ENCODE peak calls at places on chromosomes 4 and X, in seven cellular contexts. One of them, this sample, is unnamed.
A peak's percentile ranks its signal among the peaks of the same experiment; 100 is the strongest.

GRCh38 chr4:152822323-152822722 is 42.6 kb downstream of the ARFIP1 start:
- DNase-seq in psoas muscle: no peak
- DNase-seq in AG09309: no peak
- DNase-seq in neuronal stem cell: no peak
- DNase-seq in naive thymus-derived CD4-positive, alpha-beta T cell: no peak
- DNase-seq in mucosa of descending colon: no peak
- DNase-seq in right lobe of liver: no peak
- DNase-seq in this sample: no peak

GRCh38 chrX:22345884-22346283 is 73.2 kb downstream of the CBLL2 start:
- DNase-seq in psoas muscle: no peak
- DNase-seq in AG09309: no peak
- DNase-seq in neuronal stem cell: no peak
- DNase-seq in naive thymus-derived CD4-positive, alpha-beta T cell: no peak
- DNase-seq in mucosa of descending colon: no peak
- DNase-seq in right lobe of liver: no peak
- DNase-seq in this sample: no peak

GRCh38 chrX:68307767-68308166 is 125.5 kb downstream of the OPHN1 start:
- DNase-seq in psoas muscle: no peak
- DNase-seq in AG09309: peak; percentile 66
- DNase-seq in neuronal stem cell: no peak
- DNase-seq in naive thymus-derived CD4-positive, alpha-beta T cell: no peak
- DNase-seq in mucosa of descending colon: no peak
- DNase-seq in right lobe of liver: no peak
- DNase-seq in this sample: peak; percentile 55

GRCh38 chrX:65933085-65933589 is 106.7 kb downstream of the VSIG4 start:
- DNase-seq in psoas muscle: no peak
- DNase-seq in AG09309: no peak
- DNase-seq in neuronal stem cell: no peak
- DNase-seq in naive thymus-derived CD4-positive, alpha-beta T cell: no peak
- DNase-seq in mucosa of descending colon: peak; percentile 10
- DNase-seq in right lobe of liver: no peak
- DNase-seq in this sample: no peak

GRCh38 chrX:38215141-38215540 is 5.5 kb downstream of the SRPX start:
- DNase-seq in psoas muscle: no peak
- DNase-seq in AG09309: peak; percentile 78
- DNase-seq in neuronal stem cell: no peak
- DNase-seq in naive thymus-derived CD4-positive, alpha-beta T cell: no peak
- DNase-seq in mucosa of descending colon: no peak
- DNase-seq in right lobe of liver: no peak
- DNase-seq in this sample: peak; percentile 74

GRCh38 chr4:39750216-39750615 is 52.3 kb downstream of the UBE2K start:
- DNase-seq in psoas muscle: no peak
- DNase-seq in AG09309: no peak
- DNase-seq in neuronal stem cell: no peak
- DNase-seq in naive thymus-derived CD4-positive, alpha-beta T cell: no peak
- DNase-seq in mucosa of descending colon: no peak
- DNase-seq in right lobe of liver: no peak
- DNase-seq in this sample: no peak

GRCh38 chrX:123665197-123665596 is 67.7 kb downstream of the THOC2 start:
- DNase-seq in psoas muscle: no peak
- DNase-seq in AG09309: no peak
- DNase-seq in neuronal stem cell: no peak
- DNase-seq in naive thymus-derived CD4-positive, alpha-beta T cell: no peak
- DNase-seq in mucosa of descending colon: no peak
- DNase-seq in right lobe of liver: no peak
- DNase-seq in this sample: peak; percentile 48

GRCh38 chr4:182425302-182425701 is 182.1 kb downstream of the TENM3 start:
- DNase-seq in psoas muscle: no peak
- DNase-seq in AG09309: no peak
- DNase-seq in neuronal stem cell: no peak
- DNase-seq in naive thymus-derived CD4-positive, alpha-beta T cell: no peak
- DNase-seq in mucosa of descending colon: no peak
- DNase-seq in right lobe of liver: no peak
- DNase-seq in this sample: no peak

GRCh38 chr4:118351851-118352827 is 664 bp downstream of the PRSS12 start:
- DNase-seq in psoas muscle: peak; percentile 22
- DNase-seq in AG09309: no peak
- DNase-seq in neuronal stem cell: peak; percentile 35
- DNase-seq in naive thymus-derived CD4-positive, alpha-beta T cell: no peak
- DNase-seq in mucosa of descending colon: peak; percentile 81
- DNase-seq in right lobe of liver: peak; percentile 68
- DNase-seq in this sample: no peak

GRCh38 chrX:110732274-110732673 is 63.3 kb downstream of the CHRDL1 start:
- DNase-seq in psoas muscle: no peak
- DNase-seq in AG09309: no peak
- DNase-seq in neuronal stem cell: no peak
- DNase-seq in naive thymus-derived CD4-positive, alpha-beta T cell: no peak
- DNase-seq in mucosa of descending colon: no peak
- DNase-seq in right lobe of liver: no peak
- DNase-seq in this sample: no peak

GRCh38 chr4:87975466-87975865 is at the start of gene SPP1:
- DNase-seq in psoas muscle: no peak
- DNase-seq in AG09309: no peak
- DNase-seq in neuronal stem cell: peak; percentile 32
- DNase-seq in naive thymus-derived CD4-positive, alpha-beta T cell: no peak
- DNase-seq in mucosa of descending colon: no peak
- DNase-seq in right lobe of liver: no peak
- DNase-seq in this sample: no peak

GRCh38 chr4:108068422-108068821 is 78.7 kb downstream of the HADH start:
- DNase-seq in psoas muscle: no peak
- DNase-seq in AG09309: peak; percentile 25
- DNase-seq in neuronal stem cell: no peak
- DNase-seq in naive thymus-derived CD4-positive, alpha-beta T cell: no peak
- DNase-seq in mucosa of descending colon: no peak
- DNase-seq in right lobe of liver: no peak
- DNase-seq in this sample: peak; percentile 19

GRCh38 chr4:81030617-81031388 is at the start of gene BMP3:
- DNase-seq in psoas muscle: no peak
- DNase-seq in AG09309: no peak
- DNase-seq in neuronal stem cell: peak; percentile 43
- DNase-seq in naive thymus-derived CD4-positive, alpha-beta T cell: no peak
- DNase-seq in mucosa of descending colon: peak; percentile 75
- DNase-seq in right lobe of liver: no peak
- DNase-seq in this sample: no peak

GRCh38 chrX:133670394-133670793 is 255.1 kb upstream of the GPC4 start:
- DNase-seq in psoas muscle: no peak
- DNase-seq in AG09309: no peak
- DNase-seq in neuronal stem cell: peak; percentile 42
- DNase-seq in naive thymus-derived CD4-positive, alpha-beta T cell: no peak
- DNase-seq in mucosa of descending colon: peak; percentile 31
- DNase-seq in right lobe of liver: no peak
- DNase-seq in this sample: no peak

GRCh38 chr4:38322709-38323108 is 341.3 kb upstream of the KLF3 start:
- DNase-seq in psoas muscle: peak; percentile 34
- DNase-seq in AG09309: peak; percentile 55
- DNase-seq in neuronal stem cell: no peak
- DNase-seq in naive thymus-derived CD4-positive, alpha-beta T cell: no peak
- DNase-seq in mucosa of descending colon: no peak
- DNase-seq in right lobe of liver: no peak
- DNase-seq in this sample: peak; percentile 75

GRCh38 chr4:87589531-87589930 is 18.8 kb upstream of the DSPP start:
- DNase-seq in psoas muscle: no peak
- DNase-seq in AG09309: peak; percentile 74
- DNase-seq in neuronal stem cell: no peak
- DNase-seq in naive thymus-derived CD4-positive, alpha-beta T cell: no peak
- DNase-seq in mucosa of descending colon: no peak
- DNase-seq in right lobe of liver: no peak
- DNase-seq in this sample: peak; percentile 91

GRCh38 chr4:153643406-153644016 is 40.6 kb upstream of the TLR2 start:
- DNase-seq in psoas muscle: no peak
- DNase-seq in AG09309: no peak
- DNase-seq in neuronal stem cell: no peak
- DNase-seq in naive thymus-derived CD4-positive, alpha-beta T cell: no peak
- DNase-seq in mucosa of descending colon: no peak
- DNase-seq in right lobe of liver: no peak
- DNase-seq in this sample: no peak

GRCh38 chr4:87835192-87835591 is 2.4 kb downstream of the MEPE start:
- DNase-seq in psoas muscle: no peak
- DNase-seq in AG09309: no peak
- DNase-seq in neuronal stem cell: no peak
- DNase-seq in naive thymus-derived CD4-positive, alpha-beta T cell: no peak
- DNase-seq in mucosa of descending colon: no peak
- DNase-seq in right lobe of liver: no peak
- DNase-seq in this sample: no peak

DNA sequence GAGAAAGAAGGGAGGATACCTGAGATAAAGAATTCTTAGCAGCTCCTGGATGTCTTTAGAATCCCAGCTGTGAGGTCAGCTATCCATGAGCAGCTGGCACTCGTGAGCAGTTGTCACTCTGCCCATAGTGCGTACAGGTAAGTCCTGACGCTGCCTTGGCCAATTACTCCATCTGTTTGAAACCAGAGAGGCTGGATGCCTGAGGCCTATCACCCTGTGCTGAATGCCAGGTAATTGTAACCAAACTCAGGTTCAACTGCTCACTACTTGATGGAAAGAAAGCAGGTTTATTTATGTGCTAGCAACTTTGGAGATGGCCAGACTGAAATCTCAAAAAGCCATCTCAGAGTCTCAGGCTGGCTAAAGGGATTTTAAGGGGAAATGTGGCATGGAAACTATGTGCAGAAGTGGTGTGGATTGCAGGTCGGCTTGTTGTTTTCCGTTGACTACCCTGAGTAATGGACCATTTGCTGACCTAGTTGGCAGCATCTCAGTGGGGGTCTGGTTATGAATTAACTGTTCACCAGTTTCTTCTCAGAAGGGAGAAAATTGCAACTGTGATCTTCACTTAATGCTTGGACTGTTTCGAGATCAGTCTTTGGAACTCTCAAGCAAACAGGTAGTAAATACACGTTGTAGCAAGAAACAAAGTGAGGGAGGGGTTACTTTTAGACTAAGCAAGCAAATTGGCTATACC is 1614.0 kb upstream of the PCDH10 start:
- DNase-seq in psoas muscle: no peak
- DNase-seq in AG09309: no peak
- DNase-seq in neuronal stem cell: no peak
- DNase-seq in naive thymus-derived CD4-positive, alpha-beta T cell: no peak
- DNase-seq in mucosa of descending colon: no peak
- DNase-seq in right lobe of liver: no peak
- DNase-seq in this sample: no peak
- H3K4me3 ChIP-seq in psoas muscle: no peak overlapping the region
- H3K4me3 ChIP-seq in AG09309: no peak overlapping the region
- H3K4me3 ChIP-seq in neuronal stem cell: no peak overlapping the region
- H3K4me3 ChIP-seq in naive thymus-derived CD4-positive, alpha-beta T cell: no peak overlapping the region
- H3K4me3 ChIP-seq in mucosa of descending colon: no peak overlapping the region
- H3K4me3 ChIP-seq in right lobe of liver: no peak overlapping the region
- H3K4me3 ChIP-seq in this sample: no peak overlapping the region

GRCh38 chrX:154016366-154017076 is 3.2 kb downstream of the IRAK1 start:
- DNase-seq in psoas muscle: no peak
- DNase-seq in AG09309: no peak
- DNase-seq in neuronal stem cell: no peak
- DNase-seq in naive thymus-derived CD4-positive, alpha-beta T cell: no peak
- DNase-seq in mucosa of descending colon: no peak
- DNase-seq in right lobe of liver: no peak
- DNase-seq in this sample: no peak

GRCh38 chrX:154018518-154019060 is 1.1 kb downstream of the IRAK1 start:
- DNase-seq in psoas muscle: no peak
- DNase-seq in AG09309: no peak
- DNase-seq in neuronal stem cell: no peak
- DNase-seq in naive thymus-derived CD4-positive, alpha-beta T cell: no peak
- DNase-seq in mucosa of descending colon: no peak
- DNase-seq in right lobe of liver: no peak
- DNase-seq in this sample: no peak

GRCh38 chrX:154019633-154020499 is at the start of gene IRAK1:
- DNase-seq in psoas muscle: peak; percentile 66
- DNase-seq in AG09309: no peak
- DNase-seq in neuronal stem cell: peak; percentile 27
- DNase-seq in naive thymus-derived CD4-positive, alpha-beta T cell: peak; percentile 53
- DNase-seq in mucosa of descending colon: peak; percentile 62
- DNase-seq in right lobe of liver: peak; percentile 60
- DNase-seq in this sample: no peak

GRCh38 chrX:154019061-154019621 is 561 bp downstream of the IRAK1 start:
- DNase-seq in psoas muscle: no peak
- DNase-seq in AG09309: no peak
- DNase-seq in neuronal stem cell: no peak
- DNase-seq in naive thymus-derived CD4-positive, alpha-beta T cell: no peak
- DNase-seq in mucosa of descending colon: peak; percentile 22
- DNase-seq in right lobe of liver: no peak
- DNase-seq in this sample: no peak

DNA sequence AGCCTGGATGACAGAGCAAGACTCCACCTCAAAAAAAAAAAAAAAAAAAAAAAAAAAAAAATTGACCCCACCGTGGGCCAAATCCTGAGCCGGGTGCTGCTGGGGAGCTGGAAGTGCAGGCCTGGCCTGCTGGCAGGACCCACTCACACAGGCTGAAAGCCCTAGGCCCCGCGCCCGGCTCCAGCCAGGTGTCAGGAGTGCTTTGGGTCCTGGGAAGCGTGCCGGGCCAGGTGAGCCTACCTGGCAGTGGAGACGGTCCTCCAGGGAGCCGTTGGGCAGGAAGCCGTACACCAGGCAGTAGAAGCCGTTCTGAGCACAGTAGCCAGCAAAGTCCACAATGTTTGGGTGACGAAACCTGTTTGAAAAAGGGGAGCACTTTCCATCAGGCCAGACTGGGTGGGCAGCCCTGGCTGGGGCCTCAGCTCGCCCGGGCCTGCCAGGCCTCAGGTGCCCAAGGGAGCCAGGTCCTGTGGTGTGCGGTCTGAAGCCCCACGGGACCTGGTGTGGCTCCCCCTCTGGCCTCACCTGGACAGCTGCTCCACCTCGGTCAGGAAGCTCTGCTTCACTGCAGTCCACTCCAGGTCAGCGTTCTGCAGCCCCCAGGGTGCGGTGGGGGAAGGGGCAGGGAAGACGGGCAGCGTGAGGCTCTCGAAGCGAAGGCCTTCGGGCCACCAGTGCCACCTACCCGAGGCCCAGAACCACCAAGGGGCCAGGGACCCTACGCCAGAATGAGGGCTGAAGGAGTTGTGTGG is 1.8 kb downstream of the IRAK1 start:
- DNase-seq in psoas muscle: no peak
- DNase-seq in AG09309: no peak
- DNase-seq in neuronal stem cell: no peak
- DNase-seq in naive thymus-derived CD4-positive, alpha-beta T cell: no peak
- DNase-seq in mucosa of descending colon: no peak
- DNase-seq in right lobe of liver: no peak
- DNase-seq in this sample: no peak
- H3K4me3 ChIP-seq in psoas muscle: peak overlapping the region; percentile 74
- H3K4me3 ChIP-seq in AG09309: peak overlapping the region; percentile 44
- H3K4me3 ChIP-seq in neuronal stem cell: no peak overlapping the region
- H3K4me3 ChIP-seq in naive thymus-derived CD4-positive, alpha-beta T cell: no peak overlapping the region
- H3K4me3 ChIP-seq in mucosa of descending colon: no peak overlapping the region
- H3K4me3 ChIP-seq in right lobe of liver: no peak overlapping the region
- H3K4me3 ChIP-seq in this sample: peak overlapping the region; percentile 57

GRCh38 chr4:127730142-127730913 is at the start of gene SLC25A31:
- DNase-seq in psoas muscle: no peak
- DNase-seq in AG09309: no peak
- DNase-seq in neuronal stem cell: no peak
- DNase-seq in naive thymus-derived CD4-positive, alpha-beta T cell: no peak
- DNase-seq in mucosa of descending colon: no peak
- DNase-seq in right lobe of liver: no peak
- DNase-seq in this sample: no peak
- H3K4me3 ChIP-seq in psoas muscle: no peak within 1 kb of the TSS
- H3K4me3 ChIP-seq in AG09309: no peak within 1 kb of the TSS
- H3K4me3 ChIP-seq in neuronal stem cell: no peak within 1 kb of the TSS
- H3K4me3 ChIP-seq in naive thymus-derived CD4-positive, alpha-beta T cell: no peak within 1 kb of the TSS
- H3K4me3 ChIP-seq in mucosa of descending colon: no peak within 1 kb of the TSS
- H3K4me3 ChIP-seq in right lobe of liver: no peak within 1 kb of the TSS
- H3K4me3 ChIP-seq in this sample: no peak within 1 kb of the TSS

DNA sequence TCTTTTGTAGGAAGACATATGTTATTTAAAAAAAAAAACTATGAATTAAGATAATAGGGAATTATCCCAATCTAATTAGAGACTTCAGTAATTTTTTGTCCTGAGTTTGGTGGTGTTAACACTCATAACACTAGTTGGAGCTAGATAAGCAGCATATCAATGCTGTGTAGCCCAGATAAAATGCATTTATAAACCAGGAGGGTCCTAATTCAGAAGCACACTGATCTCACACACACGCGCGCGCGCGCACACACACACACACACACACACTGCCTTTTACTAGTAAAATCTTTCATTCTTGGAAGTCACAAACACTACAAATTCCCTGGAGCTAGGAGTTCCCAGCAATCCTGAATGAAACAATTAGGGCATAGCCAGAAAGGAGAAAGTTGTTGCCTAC is 3.2 kb downstream of the UNC5C start:
- DNase-seq in psoas muscle: no peak
- DNase-seq in AG09309: no peak
- DNase-seq in neuronal stem cell: no peak
- DNase-seq in naive thymus-derived CD4-positive, alpha-beta T cell: no peak
- DNase-seq in mucosa of descending colon: no peak
- DNase-seq in right lobe of liver: no peak
- DNase-seq in this sample: no peak
- H3K4me3 ChIP-seq in psoas muscle: no peak overlapping the region
- H3K4me3 ChIP-seq in AG09309: no peak overlapping the region
- H3K4me3 ChIP-seq in neuronal stem cell: no peak overlapping the region
- H3K4me3 ChIP-seq in naive thymus-derived CD4-positive, alpha-beta T cell: no peak overlapping the region
- H3K4me3 ChIP-seq in mucosa of descending colon: no peak overlapping the region
- H3K4me3 ChIP-seq in right lobe of liver: no peak overlapping the region
- H3K4me3 ChIP-seq in this sample: no peak overlapping the region

This sample was measured in skeletal muscle cell.